ENCODE peak calls at places on chromosomes 1 and 21, in seven cellular contexts. E, Q, T, L, S, P and U are unnamed samples. For H3K4me1, the result is how much of the 10 kb centered on the place peaks cover.

GRCh38 chr21:26388731-26389231 is 184.3 kb downstream of the CYYR1 start:
- DNase-seq in E (no peak), Q (no peak), T (no peak), L (no peak), S (no peak), P (no peak), U (peak)

GRCh38 chr1:235327559-235328270 is at the start of gene ARID4B:
- DNase-seq in E (no peak), Q (no peak), T (no peak), L (peak), S (peak), P (peak), U (no peak)

GRCh38 chr1:202811296-202812175 is 782 bp downstream of the PCAT6 start:
- DNase-seq in E (no peak), Q (peak), T (peak), L (peak), S (no peak), P (peak), U (no peak)

GRCh38 chr1:55040083-55040952 is 970 bp downstream of the PCSK9 start:
- DNase-seq in E (no peak), Q (no peak), T (no peak), L (peak), S (no peak), P (no peak), U (no peak)

GRCh38 chr1:72037745-72038343 is 244.5 kb downstream of the NEGR1 start:
- DNase-seq in E (peak), Q (no peak), T (peak), L (peak), S (no peak), P (no peak), U (peak)

GRCh38 chr1:10759413-10760200 is 36.8 kb downstream of the CASZ1 start:
- DNase-seq in E (no peak), Q (no peak), T (no peak), L (no peak), S (no peak), P (no peak), U (no peak)

GRCh38 chr1:232292818-232293217 is 337.1 kb downstream of the SIPA1L2 start:
- DNase-seq in E (no peak), Q (no peak), T (no peak), L (no peak), S (no peak), P (no peak), U (no peak)

GRCh38 chr1:222592171-222592570 is 2.4 kb upstream of the TAF1A start:
- DNase-seq in E (no peak), Q (no peak), T (no peak), L (no peak), S (no peak), P (no peak), U (no peak)

GRCh38 chr21:44803651-44804050 is 2.0 kb upstream of the UBE2G2 start:
- DNase-seq in E (peak), Q (no peak), T (no peak), L (no peak), S (no peak), P (no peak), U (no peak)

GRCh38 chr1:10661453-10661852 is 135.0 kb downstream of the CASZ1 start:
- DNase-seq in E (no peak), Q (no peak), T (no peak), L (no peak), S (no peak), P (no peak), U (no peak)

GRCh38 chr1:13702425-13703127 is 2.6 kb downstream of the PRDM2 start:
- DNase-seq in E (no peak), Q (no peak), T (no peak), L (no peak), S (no peak), P (no peak), U (no peak)

GRCh38 chr1:112893288-112894009 is 62.5 kb downstream of the SLC16A1 start:
- DNase-seq in E (no peak), Q (no peak), T (no peak), L (no peak), S (no peak), P (no peak), U (no peak)

GRCh38 chr1:60872690-60873089 is 209.7 kb upstream of the NFIA start:
- DNase-seq in E (no peak), Q (no peak), T (no peak), L (no peak), S (no peak), P (no peak), U (no peak)

GRCh38 chr1:32334864-32335618 is 992 bp downstream of the MARCKSL1 start:
- DNase-seq in E (peak), Q (no peak), T (no peak), L (peak), S (peak), P (peak), U (peak)

GRCh38 chr1:8763888-8764287 is 53.6 kb downstream of the RERE start:
- DNase-seq in E (peak), Q (peak), T (peak), L (no peak), S (no peak), P (no peak), U (no peak)

GRCh38 chr1:11790880-11791715 is 14.7 kb downstream of the MTHFR start:
- DNase-seq in E (peak), Q (no peak), T (peak), L (peak), S (peak), P (peak), U (no peak)

GRCh38 chr1:1891349-1892078 is 627 bp upstream of the GNB1 start:
- DNase-seq in E (peak), Q (peak), T (peak), L (peak), S (peak), P (peak), U (peak)

GRCh38 chr21:21236981-21237380 is 238.8 kb downstream of the NCAM2 start:
- DNase-seq in E (no peak), Q (no peak), T (no peak), L (no peak), S (no peak), P (no peak), U (no peak)

GRCh38 chr1:19197849-19198248 is 12.2 kb downstream of the UBR4 start:
- DNase-seq in E (peak), Q (no peak), T (no peak), L (no peak), S (no peak), P (no peak), U (no peak)

GRCh38 chr21:37463083-37463780 is 96.7 kb downstream of the DYRK1A start:
- DNase-seq in E (no peak), Q (no peak), T (no peak), L (no peak), S (no peak), P (no peak), U (no peak)

GRCh38 chr21:44736291-44737004 is 25.1 kb upstream of the TSPEAR start:
- DNase-seq in E (no peak), Q (peak), T (no peak), L (no peak), S (peak), P (no peak), U (no peak)

GRCh38 chr1:103960045-103960444 is 210.3 kb downstream of the AMY1C start:
- DNase-seq in E (no peak), Q (no peak), T (no peak), L (no peak), S (no peak), P (no peak), U (no peak)

GRCh38 chr1:192892934-192893333 is 84.1 kb downstream of the RGS2 start:
- DNase-seq in E (no peak), Q (no peak), T (no peak), L (no peak), S (no peak), P (no peak), U (no peak)

GRCh38 chr1:203422116-203422515 is 53.5 kb upstream of the PRELP start:
- DNase-seq in E (no peak), Q (no peak), T (no peak), L (no peak), S (no peak), P (no peak), U (no peak)

GRCh38 chr1:93988634-93989350 is 79.6 kb upstream of the GCLM start:
- DNase-seq in E (no peak), Q (no peak), T (no peak), L (no peak), S (no peak), P (no peak), U (no peak)

GRCh38 chr21:45299864-45300785 is 12.4 kb upstream of the POFUT2 start:
- DNase-seq in E (no peak), Q (no peak), T (no peak), L (peak), S (no peak), P (peak), U (no peak)

GRCh38 chr1:185315364-185316108 is 1.5 kb downstream of the IVNS1ABP start:
- DNase-seq in E (peak), Q (no peak), T (no peak), L (no peak), S (no peak), P (no peak), U (no peak)

DNA sequence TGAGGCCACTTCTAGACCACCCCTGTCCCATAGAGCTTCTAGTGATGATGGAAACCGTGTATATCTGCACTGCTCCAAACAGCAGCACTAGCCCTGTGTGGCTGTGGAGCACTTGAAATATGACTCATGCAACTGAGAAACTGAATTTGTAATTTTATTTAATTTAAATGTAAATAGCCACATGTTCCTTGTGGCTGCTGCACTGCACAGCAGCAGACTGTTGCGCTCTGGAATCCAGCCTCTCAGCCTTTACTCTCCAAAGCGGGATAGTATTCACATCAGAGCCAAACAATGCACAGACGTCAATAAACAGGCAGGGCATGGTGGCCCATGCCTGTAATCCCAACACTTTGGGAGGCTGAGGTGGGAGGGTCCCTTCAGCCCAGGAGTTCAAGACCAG is 12.0 kb downstream of the CAPN2 start:
- DNase-seq in E (no peak), Q (no peak), T (no peak), L (no peak), S (no peak), P (no peak), U (no peak)
- H3K4me1 ChIP-seq in E (under half), Q (under half), T (under half), L (half or more), S (under half), P (half or more), U (under half)

DNA sequence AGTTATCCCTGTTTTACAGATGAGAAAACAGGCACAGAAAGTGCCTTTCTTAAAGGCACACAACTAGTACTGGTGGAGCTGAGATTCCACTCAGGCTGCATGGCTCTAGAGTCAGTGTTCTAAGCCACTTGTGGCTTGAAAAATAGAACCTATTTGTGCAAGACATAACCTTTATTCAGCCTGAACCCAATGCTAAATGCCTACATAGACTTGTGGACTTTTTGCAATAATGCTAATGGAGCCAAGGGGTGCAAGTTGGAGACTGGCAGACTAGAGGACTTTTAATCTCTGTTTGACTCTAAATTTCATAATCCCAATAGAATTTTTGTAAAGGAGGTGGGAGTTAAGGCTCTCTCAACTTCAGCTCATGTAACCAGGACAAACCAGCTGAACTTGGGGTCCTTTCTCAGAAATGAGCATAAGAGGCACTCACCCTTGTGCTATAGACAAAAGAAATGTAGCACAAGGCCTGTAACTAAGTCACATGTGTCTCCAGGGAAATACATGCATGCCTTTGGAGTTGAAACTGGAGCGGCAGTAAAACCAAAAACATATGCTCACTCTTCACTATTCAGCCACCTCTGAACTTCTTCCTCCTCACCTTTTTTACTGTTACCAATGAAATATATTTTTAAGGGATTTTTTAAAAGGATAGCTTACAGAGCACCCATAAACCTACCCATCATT is 43.0 kb upstream of the AK4 start:
- DNase-seq in E (no peak), Q (no peak), T (no peak), L (no peak), S (no peak), P (no peak), U (no peak)
- TF ChIP-seq CTCF in E (no peak), Q (no peak), T (no peak), L (no peak), S (no peak), P (no peak), U (no peak)

GRCh38 chr1:64925594-64925993 is 40.8 kb downstream of the JAK1 start:
- DNase-seq in E (no peak), Q (no peak), T (no peak), L (no peak), S (no peak), P (no peak), U (no peak)

GRCh38 chr1:64922336-64922735 is 44.0 kb downstream of the JAK1 start:
- DNase-seq in E (no peak), Q (no peak), T (no peak), L (no peak), S (no peak), P (no peak), U (no peak)

GRCh38 chr1:64921761-64922160 is 44.6 kb downstream of the JAK1 start:
- DNase-seq in E (no peak), Q (no peak), T (no peak), L (no peak), S (no peak), P (no peak), U (no peak)

GRCh38 chr1:64920936-64921589 is 45.3 kb downstream of the JAK1 start:
- DNase-seq in E (no peak), Q (no peak), T (no peak), L (no peak), S (no peak), P (no peak), U (no peak)

DNA sequence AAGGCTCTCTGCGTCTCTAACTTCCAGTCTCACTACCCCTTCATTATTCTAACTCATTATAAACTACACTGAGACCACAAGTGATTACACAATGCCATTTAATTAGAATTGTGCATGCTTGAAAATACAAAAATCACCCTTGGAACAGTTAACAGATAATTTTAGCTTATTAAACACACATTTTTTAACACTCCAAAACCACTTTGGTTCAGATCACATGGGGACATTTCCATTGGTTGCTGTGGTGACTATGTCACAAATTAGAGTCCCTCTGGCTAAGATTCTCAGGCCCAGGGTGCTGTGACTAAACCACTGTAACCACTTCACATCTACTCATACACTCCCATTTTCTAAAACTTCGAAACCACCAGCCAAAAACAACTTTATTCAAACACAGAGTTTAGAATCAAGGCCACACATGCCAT is 43.0 kb downstream of the JAK1 start:
- DNase-seq in E (no peak), Q (no peak), T (no peak), L (no peak), S (no peak), P (no peak), U (no peak)
- H3K4me1 ChIP-seq in E (under half), Q (under half), T (under half), L (half or more), S (under half), P (half or more), U (under half)

DNA sequence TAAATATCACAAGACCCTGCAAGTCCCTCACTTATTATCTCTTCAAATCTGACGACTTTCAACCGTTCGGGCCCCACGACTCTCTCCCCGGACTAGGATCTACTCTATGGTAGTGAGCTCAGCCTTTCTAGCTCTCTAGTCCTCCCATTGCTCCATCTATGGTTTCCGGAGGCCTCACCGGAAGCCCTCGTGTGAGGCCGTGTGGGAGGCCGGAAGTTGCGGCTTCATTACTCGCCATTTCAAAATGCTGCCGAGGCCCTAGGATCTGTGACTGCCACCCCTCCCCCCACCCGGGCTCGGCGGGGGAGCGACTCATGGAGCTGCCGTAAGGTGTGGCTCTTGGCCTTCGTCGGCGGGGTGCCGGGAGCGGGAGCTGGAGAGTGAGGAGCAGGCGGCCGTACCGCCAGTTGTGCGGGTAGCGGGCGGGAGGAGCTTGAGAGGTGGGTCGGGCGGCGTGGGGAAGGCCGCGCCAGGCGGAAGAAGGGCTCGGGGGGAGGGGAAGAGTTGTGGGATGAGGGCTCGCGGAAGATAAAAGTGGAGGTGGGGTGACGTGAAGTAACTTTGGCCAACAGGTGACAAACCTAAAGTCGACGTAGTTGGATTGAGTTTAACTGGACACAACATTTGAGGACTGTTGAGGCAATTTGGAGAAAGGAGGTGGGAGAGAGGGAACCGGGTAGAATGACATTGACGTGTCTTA is at the start of gene MDM4:
- DNase-seq in E (peak), Q (peak), T (peak), L (peak), S (peak), P (peak), U (peak)
- TF ChIP-seq CTCF in E (no peak), Q (no peak), T (no peak), L (no peak), S (no peak), P (no peak), U (no peak)

GRCh38 chr1:154808261-154808908 is 61.7 kb downstream of the KCNN3 start:
- DNase-seq in E (no peak), Q (no peak), T (no peak), L (no peak), S (no peak), P (peak), U (peak)
- H3K4me1 ChIP-seq in E (under half), Q (under half), T (under half), L (under half), S (under half), P (half or more), U (under half)

DNA sequence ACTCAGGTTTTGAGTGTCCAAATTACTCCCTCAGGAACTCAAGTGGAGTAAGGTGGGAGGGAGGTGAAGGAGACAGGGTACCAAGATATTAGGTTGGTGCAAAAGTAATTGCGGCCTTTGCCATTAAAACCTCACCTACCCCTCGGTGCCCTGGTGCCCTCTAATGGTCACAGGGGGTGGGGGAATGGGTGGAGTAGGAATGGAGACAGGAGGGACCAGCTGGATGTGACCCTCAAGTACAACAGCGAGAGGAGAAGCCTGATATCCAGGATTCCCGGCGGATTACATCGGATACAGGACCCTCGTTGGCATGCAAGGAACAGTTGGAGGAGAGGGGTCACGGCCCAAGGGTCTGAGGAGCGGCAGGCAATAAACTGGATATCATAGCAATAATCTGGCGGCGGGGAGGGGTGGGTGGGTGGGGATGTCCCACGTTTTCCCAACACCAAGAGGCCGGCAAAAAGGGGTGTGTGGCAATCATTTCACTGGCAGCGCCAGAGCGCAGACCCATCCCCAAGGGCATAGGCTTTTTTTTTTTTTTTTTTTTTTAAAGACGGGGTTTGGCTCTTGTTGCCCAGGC is 4.3 kb upstream of the ZBTB7B start:
- DNase-seq in E (no peak), Q (peak), T (no peak), L (peak), S (no peak), P (no peak), U (no peak)
- TF ChIP-seq CTCF in E (peak), Q (peak), T (no peak), L (no peak), S (no peak), P (no peak), U (peak)

GRCh38 chr1:34980715-34981114 is 4.4 kb downstream of the TMEM35B start:
- DNase-seq in E (no peak), Q (no peak), T (no peak), L (no peak), S (no peak), P (no peak), U (no peak)

GRCh38 chr1:34985063-34985770 is at the start of gene TMEM35B:
- DNase-seq in E (peak), Q (peak), T (peak), L (peak), S (peak), P (peak), U (peak)

GRCh38 chr1:34983700-34984355 is 1.3 kb downstream of the TMEM35B start:
- DNase-seq in E (peak), Q (no peak), T (no peak), L (no peak), S (no peak), P (no peak), U (no peak)

GRCh38 chr1:34984435-34985062 is 598 bp downstream of the TMEM35B start:
- DNase-seq in E (peak), Q (no peak), T (peak), L (peak), S (no peak), P (peak), U (peak)

DNA sequence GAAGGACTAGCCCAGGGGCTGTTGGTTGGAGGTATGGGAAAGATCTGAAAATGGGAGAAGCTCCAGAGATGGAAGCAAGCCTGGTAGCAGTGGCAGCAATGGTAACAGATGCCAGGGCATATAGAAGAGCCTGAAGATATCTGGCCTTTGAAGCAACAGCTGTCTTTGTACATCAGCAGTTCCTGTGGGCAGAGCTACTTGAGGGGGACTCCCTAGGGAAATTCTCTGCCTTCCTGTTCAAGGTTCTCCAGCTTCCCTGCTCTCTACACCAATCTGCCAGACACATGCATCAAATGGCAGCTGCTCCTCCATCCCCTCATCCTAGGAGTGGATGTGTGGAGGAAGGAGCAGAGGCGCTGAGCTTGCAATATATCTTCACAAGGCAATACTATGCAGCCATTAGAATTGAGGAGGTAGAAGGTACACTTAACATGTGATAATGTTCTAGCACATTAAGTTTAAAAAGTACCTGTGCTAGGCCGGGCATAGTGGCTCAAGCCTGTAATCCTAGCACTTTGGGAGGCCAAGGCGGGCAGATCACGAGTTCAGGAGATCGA is 2.2 kb downstream of the TMEM35B start:
- DNase-seq in E (no peak), Q (no peak), T (no peak), L (no peak), S (no peak), P (no peak), U (no peak)
- H3K4me1 ChIP-seq in E (under half), Q (under half), T (under half), L (under half), S (under half), P (under half), U (under half)